ENCODE peak calls at places on chromosomes 3 and 15, in six cellular contexts. C is NCI-H1436 treated with DMSO at 0.1 percent for 48 hours, N is BE2C, U is SIG-M5, I is HuH-7.5, D is Daoy. R is an unnamed sample.

GRCh38 chr3:44561076-44561475 is 6.1 kb downstream of the ZKSCAN7 start:
- DNase-seq in C (no peak), N (no peak), U (no peak), I (no peak), D (no peak), R (no peak)

GRCh38 chr15:98737122-98737521 is 88.8 kb downstream of the IGF1R start:
- DNase-seq in C (no peak), N (no peak), U (no peak), I (no peak), D (no peak), R (no peak)

GRCh38 chr3:46110701-46111493 is 83.6 kb upstream of the XCR1 start:
- DNase-seq in C (no peak), N (peak), U (peak), I (no peak), D (peak), R (no peak)

GRCh38 chr15:82262422-82263026 is at the start of the genes EFL1 and SAXO2:
- DNase-seq in C (peak), N (peak), U (peak), I (peak), D (peak), R (peak)

GRCh38 chr15:77461486-77461885 is 40.8 kb downstream of the HMG20A start:
- DNase-seq in C (no peak), N (no peak), U (no peak), I (no peak), D (no peak), R (no peak)

GRCh38 chr3:43190682-43191081 is 84.8 kb upstream of the POMGNT2 start:
- DNase-seq in C (no peak), N (no peak), U (no peak), I (no peak), D (peak), R (no peak)

GRCh38 chr3:157836022-157836421 is 270.2 kb downstream of the SHOX2 start:
- DNase-seq in C (no peak), N (no peak), U (no peak), I (no peak), D (peak), R (no peak)

GRCh38 chr3:53811143-53811915 is 34.9 kb downstream of the CHDH start:
- DNase-seq in C (no peak), N (no peak), U (no peak), I (no peak), D (no peak), R (peak)

GRCh38 chr15:42159381-42160015 is 3.1 kb upstream of the PLA2G4F start:
- DNase-seq in C (no peak), N (no peak), U (no peak), I (no peak), D (no peak), R (no peak)

GRCh38 chr15:45573961-45574629 is 13.1 kb upstream of the BLOC1S6 start:
- DNase-seq in C (no peak), N (peak), U (no peak), I (no peak), D (peak), R (peak)

GRCh38 chr3:31533169-31533870 is 595 bp downstream of the STT3B start:
- DNase-seq in C (no peak), N (peak), U (no peak), I (peak), D (peak), R (peak)

GRCh38 chr15:36172970-36173369 is 406.5 kb upstream of the CDIN1 start:
- DNase-seq in C (no peak), N (no peak), U (no peak), I (no peak), D (no peak), R (no peak)

GRCh38 chr15:78105541-78106241 is 13.3 kb downstream of the SH2D7 start:
- DNase-seq in C (no peak), N (no peak), U (no peak), I (no peak), D (no peak), R (no peak)

GRCh38 chr3:171225698-171226097 is 199.2 kb upstream of the SLC2A2 start:
- DNase-seq in C (no peak), N (no peak), U (no peak), I (no peak), D (peak), R (no peak)

GRCh38 chr3:145219355-145220196 is 941.4 kb downstream of the PLOD2 start:
- DNase-seq in C (no peak), N (peak), U (no peak), I (no peak), D (no peak), R (no peak)

GRCh38 chr3:22156868-22157267 is 405.9 kb upstream of the ZNF385D start:
- DNase-seq in C (no peak), N (no peak), U (no peak), I (peak), D (no peak), R (no peak)

GRCh38 chr15:96230557-96231181 is 99.8 kb upstream of the NR2F2 start:
- DNase-seq in C (no peak), N (no peak), U (no peak), I (no peak), D (peak), R (no peak)

GRCh38 chr3:52606373-52607085 is 70.1 kb downstream of the UQCC5 start:
- DNase-seq in C (no peak), N (no peak), U (no peak), I (no peak), D (peak), R (no peak)

GRCh38 chr3:129384594-129385323 is 43.7 kb downstream of the EFCAB12 start:
- DNase-seq in C (no peak), N (no peak), U (no peak), I (no peak), D (no peak), R (no peak)

R was measured in glutamatergic neuron.